ENCODE peak calls at places on chromosomes 5 and 9, in four cellular contexts. Z, C, D and P are unnamed samples.

GRCh38 chr9:136599811-136600660 is 54.2 kb upstream of the NOTCH1 start:
- DNase-seq in D (no peak), C (no peak), Z (no peak), P (no peak)

GRCh38 chr5:139425497-139425896 is 13.8 kb downstream of the DNAJC18 start:
- DNase-seq in Z (no peak), C (no peak), D (no peak), P (no peak)

GRCh38 chr5:172117977-172118701 is 69.9 kb downstream of the STK10 start:
- DNase-seq in Z (no peak), D (no peak), C (no peak), P (peak; percentile 73)

GRCh38 chr5:10674096-10674495 is 86.9 kb downstream of the DAP start:
- DNase-seq in D (no peak), C (no peak), Z (no peak), P (no peak)

GRCh38 chr9:9791621-9792020 is 821.2 kb downstream of the PTPRD start:
- DNase-seq in Z (no peak), C (no peak), D (no peak), P (no peak)

GRCh38 chr5:153572393-153572930 is 82.0 kb downstream of the GRIA1 start:
- DNase-seq in Z (no peak), C (no peak), D (no peak), P (no peak)

GRCh38 chr9:129945314-129945713 is 97.7 kb downstream of the FNBP1 start:
- DNase-seq in Z (no peak), C (no peak), D (no peak), P (no peak)

GRCh38 chr5:34657550-34657921 is 1.4 kb downstream of the RAI14 start:
- DNase-seq in D (peak; percentile 72), Z (no peak), C (peak; percentile 42), P (no peak)

GRCh38 chr5:44638286-44638869 is 170.4 kb upstream of the MRPS30 start:
- DNase-seq in C (no peak), Z (no peak), D (no peak), P (no peak)

GRCh38 chr5:6260846-6261245 is 117.5 kb downstream of the MED10 start:
- DNase-seq in Z (no peak), C (no peak), D (no peak), P (no peak)

GRCh38 chr5:72531496-72532190 is 24.4 kb upstream of the ZNF366 start:
- DNase-seq in Z (no peak), D (peak; percentile 64), C (no peak), P (no peak)

GRCh38 chr5:65625743-65626142 is 916 bp downstream of the SHLD3 start:
- DNase-seq in C (no peak), D (no peak), Z (no peak), P (no peak)

DNA sequence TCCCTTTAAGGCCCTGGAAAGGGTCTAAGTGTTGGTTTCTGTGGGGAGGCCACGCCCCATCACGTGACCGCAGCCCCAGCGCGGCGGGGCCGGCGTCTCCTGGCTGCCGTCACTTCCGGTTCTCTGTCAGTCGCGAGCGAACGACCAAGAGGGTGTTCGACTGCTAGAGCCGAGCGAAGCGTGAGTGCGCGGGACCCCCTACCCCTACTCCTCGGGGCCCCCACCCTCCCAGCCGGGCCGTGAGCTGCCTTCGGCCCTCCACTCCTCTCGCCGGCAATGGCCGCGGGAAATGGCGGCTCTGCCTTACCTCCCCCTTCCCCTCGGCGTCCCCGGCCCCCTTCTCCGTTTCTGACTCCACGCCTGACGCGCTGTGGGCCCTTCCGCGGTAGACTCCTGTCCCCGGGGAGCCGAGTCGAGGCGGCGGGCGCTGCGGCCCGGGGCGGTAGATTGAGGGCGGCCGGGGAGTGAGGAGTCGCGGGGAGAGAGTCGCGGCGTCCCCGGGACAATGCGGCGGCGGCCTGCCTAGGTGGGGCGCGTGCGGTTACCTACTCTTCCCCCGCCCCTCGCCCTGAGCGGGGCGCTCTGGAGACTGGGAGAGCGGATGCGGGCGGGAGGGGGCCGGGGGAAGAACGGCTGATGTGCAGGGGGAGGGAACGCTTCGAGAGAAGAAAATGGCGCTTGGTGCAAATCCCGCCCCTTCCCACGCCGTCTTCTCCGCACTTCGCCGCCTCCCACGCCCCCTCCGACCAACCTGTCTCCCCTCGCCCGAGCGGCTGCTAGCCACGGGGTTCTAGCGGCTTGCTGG is at the start of gene SUB1:
- DNase-seq in C (peak; percentile 90), Z (peak; percentile 53), D (peak; percentile 93), P (peak; percentile 93)
- TF ChIP-seq CTCF in C (peak; percentile 18), Z (no peak), D (no peak), P (no peak)

GRCh38 chr5:98443916-98444315 is 329.5 kb upstream of the RGMB start:
- DNase-seq in C (no peak), D (no peak), Z (no peak), P (no peak)
- TF ChIP-seq CTCF in C (no peak), D (no peak), Z (no peak), P (no peak)

DNA sequence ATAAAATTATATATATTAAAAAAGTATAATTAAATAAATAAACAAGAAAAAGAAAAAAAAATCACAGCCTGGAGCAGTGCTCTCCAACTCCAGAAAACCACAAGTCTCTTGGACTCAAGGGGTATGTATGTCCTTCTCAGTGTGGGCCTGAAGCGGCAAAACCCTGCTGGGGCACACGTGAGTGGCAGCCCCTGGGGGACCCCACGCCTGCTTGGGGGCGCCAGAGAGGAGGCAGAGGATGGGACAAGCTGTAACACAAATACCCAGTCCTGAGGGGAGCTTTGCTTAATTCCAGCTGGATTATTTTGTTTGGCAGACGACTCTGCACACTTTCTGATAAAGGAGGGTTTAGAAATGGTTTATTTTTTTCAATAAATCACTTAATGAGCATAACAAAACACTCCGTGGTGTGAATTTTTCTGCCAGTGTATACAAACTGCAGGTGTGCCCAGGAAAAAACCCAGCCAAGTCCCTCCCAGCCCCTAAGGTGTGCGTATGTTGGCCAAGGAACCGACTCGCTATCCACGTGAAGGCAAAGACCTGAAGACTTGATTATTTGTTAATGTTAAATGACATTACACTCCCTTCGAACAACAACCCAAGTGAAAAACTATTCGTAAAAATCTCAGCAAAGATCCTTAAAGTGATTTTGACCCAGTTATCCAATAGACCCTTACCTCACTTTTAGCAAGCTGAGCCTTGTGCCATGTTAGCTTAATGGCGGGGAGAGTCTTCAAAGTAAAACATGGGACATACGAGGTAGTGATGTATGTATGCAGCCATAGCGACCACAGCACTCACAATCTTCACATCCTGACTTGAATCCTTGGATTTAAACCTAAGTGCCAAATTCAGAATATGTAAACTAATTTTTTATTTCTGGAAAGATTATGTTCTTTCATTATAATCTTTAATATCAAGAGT is 32.9 kb downstream of the ANKH start:
- DNase-seq in Z (no peak), D (no peak), C (no peak), P (no peak)
- TF ChIP-seq CTCF in Z (no peak), D (no peak), C (no peak), P (no peak)

DNA sequence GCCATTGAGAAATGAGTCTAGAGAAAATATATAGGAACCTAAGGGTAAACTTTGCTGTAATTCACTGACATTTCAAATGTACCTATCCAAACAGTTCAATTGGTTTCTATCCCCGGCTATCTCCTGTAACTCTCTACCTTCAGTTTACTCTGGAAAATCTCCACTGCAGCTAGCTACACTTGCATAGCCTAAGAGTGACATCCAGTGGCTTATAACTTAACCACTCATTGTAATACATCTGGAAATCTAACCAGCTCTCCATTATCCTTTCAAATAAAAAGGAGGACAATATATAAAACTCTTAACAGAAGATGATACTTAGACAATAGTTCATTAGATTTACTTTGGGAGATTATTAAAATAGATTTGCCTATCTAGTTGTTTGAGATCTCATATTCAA is 35.3 kb upstream of the SPDL1 start:
- DNase-seq in D (peak; percentile 75), C (peak; percentile 24), Z (no peak), P (no peak)
- TF ChIP-seq CTCF in D (peak; percentile 57), C (peak; percentile 48), Z (peak; percentile 31), P (no peak)

GRCh38 chr5:157366741-157367684 is 93.0 kb upstream of the NIPAL4 start:
- DNase-seq in C (peak; percentile 84), Z (no peak), D (peak; percentile 89), P (no peak)
- TF ChIP-seq CTCF in C (peak; percentile 92), Z (peak; percentile 48), D (peak; percentile 84), P (no peak)

DNA sequence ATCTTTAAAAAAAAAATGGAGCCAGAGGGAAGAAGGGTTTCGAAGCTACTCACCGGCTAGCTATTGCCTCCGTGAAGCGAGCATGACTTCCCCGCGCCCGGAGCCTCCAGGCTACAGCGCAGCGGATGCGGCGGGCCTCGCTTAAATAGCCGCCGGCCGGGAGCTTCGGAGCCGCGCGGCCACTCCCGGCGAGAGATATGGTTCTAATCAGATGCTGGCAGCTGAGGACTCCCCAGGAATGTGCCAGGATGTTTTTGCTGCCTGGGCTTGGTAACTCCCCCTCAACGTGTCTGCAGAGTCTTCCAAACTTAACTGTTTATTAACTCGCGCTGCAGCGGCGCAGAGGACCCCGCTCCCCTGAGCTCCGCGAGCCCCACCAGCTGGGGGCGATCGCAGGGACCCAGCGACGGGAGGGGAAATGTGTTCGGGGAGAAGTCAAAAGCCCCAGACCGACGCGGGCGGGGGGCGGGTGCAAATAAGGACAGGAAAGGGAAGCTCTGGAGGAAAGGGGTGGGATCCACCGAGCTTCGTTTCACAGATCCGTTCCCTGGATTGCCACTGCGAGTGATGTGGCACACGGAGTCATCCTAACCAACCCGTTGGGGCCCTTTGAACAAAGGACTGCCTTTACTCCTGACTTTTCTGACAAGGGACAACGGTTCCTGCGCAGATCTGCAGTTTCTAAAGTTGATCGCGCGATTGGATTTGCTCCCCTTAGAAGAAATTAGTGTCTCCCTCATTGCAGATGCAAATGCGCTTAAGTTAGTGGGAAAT is at the start of gene DAB2:
- DNase-seq in D (peak; percentile 98), C (peak; percentile 96), Z (peak; percentile 32), P (peak; percentile 60)
- TF ChIP-seq CTCF in D (peak; percentile 75), C (peak; percentile 78), Z (peak; percentile 42), P (peak; percentile 55)

GRCh38 chr9:132049323-132049882 is 30.3 kb downstream of the MED27 start:
- DNase-seq in Z (no peak), C (no peak), D (peak; percentile 25), P (no peak)

GRCh38 chr9:132055756-132056155 is 23.9 kb downstream of the MED27 start:
- DNase-seq in C (no peak), D (no peak), Z (no peak), P (no peak)

GRCh38 chr9:132049900-132050299 is 29.8 kb downstream of the MED27 start:
- DNase-seq in C (no peak), D (no peak), Z (no peak), P (no peak)

GRCh38 chr9:132056717-132057429 is 22.8 kb downstream of the MED27 start:
- DNase-seq in D (no peak), Z (no peak), C (no peak), P (no peak)

DNA sequence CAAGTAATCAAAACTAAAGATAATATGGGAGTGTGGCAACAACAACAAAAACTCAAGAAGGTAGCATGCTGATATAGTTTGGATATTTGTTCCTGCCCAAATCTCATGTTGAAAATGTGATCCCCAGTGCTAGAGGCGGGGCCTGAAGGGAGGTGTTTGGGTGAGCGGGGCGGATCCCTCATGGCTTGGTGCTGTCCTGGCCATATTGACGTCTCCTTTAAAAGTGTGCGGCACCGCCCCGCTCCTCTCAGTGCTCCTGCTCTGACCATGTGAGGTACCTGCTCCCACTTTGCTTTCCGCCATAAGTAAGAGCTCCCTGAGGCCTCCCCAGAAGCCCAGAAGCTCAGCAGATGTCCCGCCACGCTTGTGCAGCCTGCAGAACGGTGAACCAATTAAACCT is 25.6 kb downstream of the MED27 start:
- DNase-seq in D (no peak), Z (no peak), C (no peak), P (no peak)
- TF ChIP-seq CTCF in D (no peak), Z (no peak), C (no peak), P (no peak)

GRCh38 chr9:13424204-13424603 is 144.7 kb upstream of the MPDZ start:
- DNase-seq in Z (no peak), D (no peak), C (no peak), P (no peak)
- TF ChIP-seq CTCF in Z (no peak), D (no peak), C (no peak), P (no peak)